ENCODE peak calls at places on chromosomes 6 and 20, in ten cellular contexts. K is ascending aorta, F is neural progenitor cell, N is fibroblast of the aortic adventitia, U is astrocyte, E is bronchial epithelial cell, V is kidney epithelial cell, P is sigmoid colon, X is heart right ventricle, W is fibroblast of mammary gland. R is an unnamed sample.
A peak's percentile ranks its signal among the peaks of the same experiment; 100 is the strongest.

GRCh38 chr6:33143113-33143760 is 49.0 kb downstream of the COL11A2 start:
- DNase-seq in N (no peak), U (no peak), X (no peak), W (no peak), P (no peak), V (no peak), K (no peak), F (no peak), E (no peak), R (no peak)

GRCh38 chr6:144294016-144294415 is 8.9 kb downstream of the UTRN start:
- DNase-seq in E (peak; percentile 72), N (peak; percentile 95), X (no peak), V (no peak), F (no peak), K (no peak), P (no peak), U (peak; percentile 92), W (peak; percentile 86), R (no peak)

GRCh38 chr6:31829633-31830492 is 2.3 kb downstream of the HSPA1B start:
- DNase-seq in X (no peak), K (no peak), V (no peak), U (no peak), N (peak; percentile 75), F (peak; percentile 55), P (no peak), E (peak; percentile 65), W (peak; percentile 57), R (no peak)

GRCh38 chr20:47727170-47727880 is 58.0 kb downstream of the SULF2 start:
- DNase-seq in P (peak; percentile 74), X (peak; percentile 41), F (no peak), K (no peak), N (no peak), E (no peak), U (no peak), W (no peak), V (no peak), R (peak; percentile 51)

GRCh38 chr20:36770680-36771079 is 2.9 kb downstream of the DSN1 start:
- DNase-seq in K (no peak), F (no peak), E (no peak), W (no peak), P (no peak), V (no peak), U (no peak), X (no peak), N (no peak), R (no peak)

GRCh38 chr6:74073429-74073828 is 377.4 kb downstream of the CD109 start:
- DNase-seq in V (no peak), K (no peak), W (peak; percentile 91), E (peak; percentile 93), U (peak; percentile 45), F (no peak), P (no peak), X (no peak), N (peak; percentile 66), R (no peak)

GRCh38 chr20:2179233-2179580 is 77.6 kb downstream of the STK35 start:
- DNase-seq in V (no peak), U (no peak), K (no peak), F (no peak), N (no peak), X (no peak), E (no peak), W (no peak), P (no peak), R (no peak)

GRCh38 chr6:2658788-2659187 is 91.9 kb downstream of the MYLK4 start:
- DNase-seq in W (peak; percentile 9), F (no peak), U (no peak), V (no peak), X (no peak), E (peak; percentile 97), N (no peak), P (no peak), K (no peak), R (no peak)

DNA sequence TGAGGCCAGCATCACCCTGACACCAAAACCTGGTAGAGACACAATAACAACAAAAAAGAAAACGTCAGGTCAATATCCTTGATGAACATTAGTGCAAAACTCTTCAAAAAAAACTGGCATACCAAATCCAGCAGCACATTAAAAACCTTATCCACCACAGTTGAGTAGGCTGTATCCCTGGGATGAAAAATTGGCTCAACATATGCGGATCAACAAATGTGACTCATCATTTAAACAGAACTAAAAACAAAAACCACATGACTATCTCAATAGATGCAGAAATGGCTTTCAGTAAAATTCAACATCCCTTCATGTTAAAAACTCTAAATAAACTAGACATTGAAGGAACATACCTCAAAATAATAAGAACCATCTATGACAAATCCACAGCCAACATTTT is 59.6 kb upstream of the PHIP start:
- DNase-seq in V (no peak), K (no peak), W (peak; percentile 52), U (no peak), F (no peak), X (no peak), P (no peak), N (no peak), E (no peak), R (no peak)
- TF ChIP-seq CTCF in V (no peak), K (no peak), W (no peak), U (no peak), F (no peak), X (no peak), P (no peak), N (no peak), E (no peak), R (no peak)

DNA sequence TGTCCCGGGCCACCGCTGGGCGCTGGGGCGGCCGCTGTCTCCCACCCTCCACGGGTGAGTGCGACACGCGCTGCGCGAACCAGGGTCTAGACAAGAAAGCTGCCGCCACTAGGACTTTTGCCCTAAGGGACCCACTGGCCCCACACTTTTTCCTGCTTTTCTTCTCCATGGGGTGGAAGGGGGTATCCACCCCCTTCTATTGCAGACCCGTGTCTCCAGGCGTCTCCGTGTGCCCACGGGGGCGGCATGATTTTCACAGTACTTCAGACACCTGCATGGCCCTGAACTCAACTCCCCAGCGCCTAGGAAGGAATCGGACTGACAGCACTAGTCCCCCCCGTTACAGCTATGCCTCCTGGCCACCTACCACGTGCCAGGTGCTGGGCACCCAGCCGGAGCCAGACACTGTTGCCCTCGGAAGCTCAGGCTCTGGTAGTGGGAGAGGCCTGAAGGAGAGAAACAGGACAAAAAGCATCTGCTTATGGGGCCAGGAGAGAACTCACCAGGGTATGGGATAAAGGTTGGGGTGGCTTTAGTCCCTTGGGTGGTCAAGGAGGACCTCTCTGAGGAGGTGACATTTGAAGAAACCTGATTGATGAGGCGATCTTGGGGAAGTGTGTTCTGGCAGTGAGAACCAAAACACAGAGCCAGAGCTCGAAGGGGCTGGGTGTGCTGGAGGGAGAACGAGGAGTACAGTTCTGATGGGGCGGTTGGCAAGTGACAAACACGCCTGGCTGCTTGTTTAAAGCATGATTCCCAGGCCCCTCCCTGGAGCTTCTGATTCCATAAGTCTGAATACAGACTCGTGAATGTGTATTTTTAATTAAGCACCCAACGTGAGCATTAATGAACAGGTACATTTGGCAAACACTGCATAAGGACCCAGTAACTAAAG is 622 bp upstream of the NFATC2 start:
- DNase-seq in E (no peak), P (no peak), W (no peak), X (no peak), N (no peak), F (no peak), V (no peak), K (no peak), U (no peak), R (no peak)
- H3K4me3 ChIP-seq in E (no peak overlapping the region), P (peak overlapping the region; percentile 47), W (no peak overlapping the region), X (peak overlapping the region; percentile 34), N (no peak overlapping the region), F (peak overlapping the region; percentile 62), V (peak overlapping the region; percentile 32), K (peak overlapping the region; percentile 54), U (peak overlapping the region; percentile 9), R (peak overlapping the region; percentile 31)

DNA sequence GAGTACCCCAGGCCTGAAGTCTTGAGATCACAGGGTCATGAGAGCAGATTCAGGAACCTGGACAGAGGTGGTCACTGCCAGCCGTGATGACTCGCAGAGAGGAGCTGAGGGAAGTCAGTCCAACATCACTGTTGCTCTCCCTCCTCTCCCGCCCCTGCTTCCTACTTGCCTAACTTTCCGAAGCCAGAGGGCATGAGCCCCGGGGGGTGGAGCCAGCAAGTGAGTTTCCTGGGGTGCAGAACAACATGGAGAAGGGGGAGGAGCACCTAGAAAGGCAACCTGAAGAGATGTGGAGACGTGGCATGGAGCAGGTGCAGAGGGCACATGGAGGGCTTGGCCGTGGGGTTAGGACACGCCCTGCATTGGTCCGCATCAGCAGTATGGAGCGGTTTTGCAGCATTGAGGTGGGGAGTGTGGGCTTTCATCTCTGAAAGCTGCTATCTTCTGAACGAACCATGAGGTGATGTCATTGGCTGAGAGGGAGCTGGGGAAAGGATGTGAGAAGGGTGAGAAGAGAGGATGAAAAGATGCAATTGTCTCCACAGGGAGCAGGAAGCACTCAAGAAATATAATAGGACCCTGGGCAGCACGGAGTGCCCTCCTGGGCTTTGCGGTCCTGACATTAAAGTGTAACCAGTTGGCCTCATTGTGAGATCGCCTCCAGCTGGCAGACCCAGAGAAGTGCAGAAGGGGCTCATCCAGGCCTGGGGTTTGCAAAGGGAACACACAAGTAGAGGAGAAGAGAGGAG is 25.0 kb downstream of the GDAP1L1 start:
- DNase-seq in E (no peak), W (no peak), F (peak; percentile 52), K (no peak), U (no peak), N (no peak), P (no peak), X (no peak), V (no peak), R (no peak)
- TF ChIP-seq CTCF in E (no peak), W (peak; percentile 32), F (peak; percentile 59), K (no peak), U (no peak), N (no peak), P (no peak), X (no peak), V (peak; percentile 27), R (no peak)

GRCh38 chr6:35470663-35471120 is 2.5 kb downstream of the RPL10A start:
- DNase-seq in W (no peak), X (no peak), F (no peak), N (no peak), K (no peak), P (no peak), E (no peak), U (no peak), V (no peak), R (no peak)

GRCh38 chr6:35473849-35474128 is 5.6 kb downstream of the RPL10A start:
- DNase-seq in U (no peak), K (no peak), V (no peak), X (no peak), W (no peak), E (no peak), F (no peak), P (no peak), N (no peak), R (no peak)

GRCh38 chr6:35469711-35470662 is 1.8 kb downstream of the RPL10A start:
- DNase-seq in N (peak; percentile 31), U (no peak), X (no peak), F (no peak), V (no peak), K (no peak), P (no peak), W (peak; percentile 33), E (peak; percentile 50), R (no peak)

GRCh38 chr6:35473075-35473848 is 5.1 kb downstream of the RPL10A start:
- DNase-seq in U (no peak), X (no peak), E (no peak), K (no peak), F (no peak), N (no peak), V (no peak), P (no peak), W (no peak), R (no peak)

DNA sequence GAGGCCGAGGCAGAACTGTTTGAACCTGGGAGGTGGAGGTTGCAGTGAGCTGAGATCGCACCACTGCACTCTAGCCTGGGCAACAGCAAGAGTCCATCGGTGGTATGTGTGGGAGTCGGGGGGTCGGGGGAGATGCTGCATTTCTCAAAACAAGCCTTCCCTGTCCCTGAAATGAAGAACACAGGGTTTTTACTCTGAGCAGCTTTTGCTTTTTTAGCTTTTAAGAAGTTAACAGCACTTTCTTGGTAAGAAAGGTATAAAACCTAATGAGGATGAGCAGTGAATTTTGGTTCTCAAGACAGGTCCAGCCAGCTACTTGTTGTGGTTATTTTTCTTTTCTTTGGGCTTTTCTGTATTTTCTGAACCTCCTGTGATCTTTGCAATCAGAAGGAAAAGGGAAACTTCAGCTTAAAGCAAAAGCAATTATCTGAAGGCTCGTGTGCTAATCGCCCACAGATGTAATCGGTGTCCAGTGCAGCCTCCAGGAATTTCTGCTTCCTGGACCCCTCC is 3.7 kb downstream of the RPL10A start:
- DNase-seq in N (no peak), V (no peak), K (no peak), F (no peak), E (no peak), W (no peak), X (no peak), P (no peak), U (no peak), R (no peak)
- H3K4me3 ChIP-seq in N (no peak overlapping the region), V (no peak overlapping the region), K (no peak overlapping the region), F (no peak overlapping the region), E (no peak overlapping the region), W (peak overlapping the region; percentile 7), X (no peak overlapping the region), P (no peak overlapping the region), U (peak overlapping the region; percentile 31), R (no peak overlapping the region)